ENCODE peak calls at places on chromosomes 13 and 19, in seven cellular contexts. One of them, this sample, is unnamed.

GRCh38 chr19:1161716-1162115 is 12.4 kb downstream of the SBNO2 start:
- DNase-seq in T-helper 2 cell: no peak
- DNase-seq in left kidney: peak; percentile 86
- DNase-seq in fibroblast of pulmonary artery: peak; percentile 28
- DNase-seq in activated naive CD4-positive, alpha-beta T cell treated with anti-CD3 and anti-CD28 coated beads for 36 hours: no peak
- DNase-seq in NAMALWA: no peak
- DNase-seq in activated naive CD8-positive, alpha-beta T cell treated with anti-CD3 and anti-CD28 coated beads for 36 hours: no peak
- DNase-seq in this sample: no peak

GRCh38 chr13:75803982-75804381 is 167.9 kb downstream of the LMO7 start:
- DNase-seq in T-helper 2 cell: no peak
- DNase-seq in left kidney: no peak
- DNase-seq in fibroblast of pulmonary artery: no peak
- DNase-seq in activated naive CD4-positive, alpha-beta T cell treated with anti-CD3 and anti-CD28 coated beads for 36 hours: no peak
- DNase-seq in NAMALWA: no peak
- DNase-seq in activated naive CD8-positive, alpha-beta T cell treated with anti-CD3 and anti-CD28 coated beads for 36 hours: no peak
- DNase-seq in this sample: no peak

GRCh38 chr13:24995225-24995804 is 100.6 kb upstream of the PABPC3 start:
- DNase-seq in T-helper 2 cell: no peak
- DNase-seq in left kidney: peak; percentile 89
- DNase-seq in fibroblast of pulmonary artery: peak; percentile 90
- DNase-seq in activated naive CD4-positive, alpha-beta T cell treated with anti-CD3 and anti-CD28 coated beads for 36 hours: peak; percentile 81
- DNase-seq in NAMALWA: peak; percentile 89
- DNase-seq in activated naive CD8-positive, alpha-beta T cell treated with anti-CD3 and anti-CD28 coated beads for 36 hours: peak; percentile 47
- DNase-seq in this sample: peak; percentile 19

GRCh38 chr13:64930636-64931035 is 2299.5 kb downstream of the PCDH9 start:
- DNase-seq in T-helper 2 cell: no peak
- DNase-seq in left kidney: no peak
- DNase-seq in fibroblast of pulmonary artery: no peak
- DNase-seq in activated naive CD4-positive, alpha-beta T cell treated with anti-CD3 and anti-CD28 coated beads for 36 hours: no peak
- DNase-seq in NAMALWA: no peak
- DNase-seq in activated naive CD8-positive, alpha-beta T cell treated with anti-CD3 and anti-CD28 coated beads for 36 hours: no peak
- DNase-seq in this sample: no peak

GRCh38 chr13:36700170-36700569 is 26.4 kb downstream of the SERTM1 start:
- DNase-seq in T-helper 2 cell: no peak
- DNase-seq in left kidney: no peak
- DNase-seq in fibroblast of pulmonary artery: no peak
- DNase-seq in activated naive CD4-positive, alpha-beta T cell treated with anti-CD3 and anti-CD28 coated beads for 36 hours: no peak
- DNase-seq in NAMALWA: no peak
- DNase-seq in activated naive CD8-positive, alpha-beta T cell treated with anti-CD3 and anti-CD28 coated beads for 36 hours: no peak
- DNase-seq in this sample: no peak

GRCh38 chr19:12749938-12750521 is 1.6 kb upstream of the BEST2 start:
- DNase-seq in T-helper 2 cell: no peak
- DNase-seq in left kidney: no peak
- DNase-seq in fibroblast of pulmonary artery: peak; percentile 23
- DNase-seq in activated naive CD4-positive, alpha-beta T cell treated with anti-CD3 and anti-CD28 coated beads for 36 hours: no peak
- DNase-seq in NAMALWA: no peak
- DNase-seq in activated naive CD8-positive, alpha-beta T cell treated with anti-CD3 and anti-CD28 coated beads for 36 hours: no peak
- DNase-seq in this sample: no peak

GRCh38 chr19:30227071-30227621 is 145.0 kb upstream of the ZNF536 start:
- DNase-seq in T-helper 2 cell: no peak
- DNase-seq in left kidney: peak; percentile 44
- DNase-seq in fibroblast of pulmonary artery: peak; percentile 5
- DNase-seq in activated naive CD4-positive, alpha-beta T cell treated with anti-CD3 and anti-CD28 coated beads for 36 hours: no peak
- DNase-seq in NAMALWA: no peak
- DNase-seq in activated naive CD8-positive, alpha-beta T cell treated with anti-CD3 and anti-CD28 coated beads for 36 hours: no peak
- DNase-seq in this sample: no peak

GRCh38 chr19:56245062-56245740 is 27.3 kb upstream of the EDDM13 start:
- DNase-seq in T-helper 2 cell: no peak
- DNase-seq in left kidney: no peak
- DNase-seq in fibroblast of pulmonary artery: no peak
- DNase-seq in activated naive CD4-positive, alpha-beta T cell treated with anti-CD3 and anti-CD28 coated beads for 36 hours: no peak
- DNase-seq in NAMALWA: no peak
- DNase-seq in activated naive CD8-positive, alpha-beta T cell treated with anti-CD3 and anti-CD28 coated beads for 36 hours: no peak
- DNase-seq in this sample: no peak

GRCh38 chr19:13881692-13882418 is 4.9 kb downstream of the NANOS3 start:
- DNase-seq in T-helper 2 cell: no peak
- DNase-seq in left kidney: peak; percentile 73
- DNase-seq in fibroblast of pulmonary artery: no peak
- DNase-seq in activated naive CD4-positive, alpha-beta T cell treated with anti-CD3 and anti-CD28 coated beads for 36 hours: peak; percentile 64
- DNase-seq in NAMALWA: peak; percentile 41
- DNase-seq in activated naive CD8-positive, alpha-beta T cell treated with anti-CD3 and anti-CD28 coated beads for 36 hours: no peak
- DNase-seq in this sample: peak; percentile 36

GRCh38 chr13:23674795-23675640 is 104.8 kb downstream of the TNFRSF19 start:
- DNase-seq in T-helper 2 cell: no peak
- DNase-seq in left kidney: no peak
- DNase-seq in fibroblast of pulmonary artery: peak; percentile 83
- DNase-seq in activated naive CD4-positive, alpha-beta T cell treated with anti-CD3 and anti-CD28 coated beads for 36 hours: peak; percentile 19
- DNase-seq in NAMALWA: no peak
- DNase-seq in activated naive CD8-positive, alpha-beta T cell treated with anti-CD3 and anti-CD28 coated beads for 36 hours: no peak
- DNase-seq in this sample: no peak

GRCh38 chr19:58228584-58229254 is at the start of gene ZNF544:
- DNase-seq in T-helper 2 cell: no peak
- DNase-seq in left kidney: peak; percentile 94
- DNase-seq in fibroblast of pulmonary artery: peak; percentile 74
- DNase-seq in activated naive CD4-positive, alpha-beta T cell treated with anti-CD3 and anti-CD28 coated beads for 36 hours: peak; percentile 76
- DNase-seq in NAMALWA: peak; percentile 62
- DNase-seq in activated naive CD8-positive, alpha-beta T cell treated with anti-CD3 and anti-CD28 coated beads for 36 hours: peak; percentile 77
- DNase-seq in this sample: peak; percentile 36

GRCh38 chr13:43744630-43745029 is 42.1 kb downstream of the ENOX1 start:
- DNase-seq in T-helper 2 cell: no peak
- DNase-seq in left kidney: peak; percentile 75
- DNase-seq in fibroblast of pulmonary artery: peak; percentile 20
- DNase-seq in activated naive CD4-positive, alpha-beta T cell treated with anti-CD3 and anti-CD28 coated beads for 36 hours: no peak
- DNase-seq in NAMALWA: no peak
- DNase-seq in activated naive CD8-positive, alpha-beta T cell treated with anti-CD3 and anti-CD28 coated beads for 36 hours: no peak
- DNase-seq in this sample: no peak

GRCh38 chr13:19961484-19961883 is 3.0 kb downstream of the ZMYM2 start:
- DNase-seq in T-helper 2 cell: no peak
- DNase-seq in left kidney: no peak
- DNase-seq in fibroblast of pulmonary artery: peak; percentile 6
- DNase-seq in activated naive CD4-positive, alpha-beta T cell treated with anti-CD3 and anti-CD28 coated beads for 36 hours: no peak
- DNase-seq in NAMALWA: no peak
- DNase-seq in activated naive CD8-positive, alpha-beta T cell treated with anti-CD3 and anti-CD28 coated beads for 36 hours: no peak
- DNase-seq in this sample: no peak

GRCh38 chr13:90696656-90697055 is 650.8 kb upstream of the MIR17HG start:
- DNase-seq in T-helper 2 cell: no peak
- DNase-seq in left kidney: no peak
- DNase-seq in fibroblast of pulmonary artery: no peak
- DNase-seq in activated naive CD4-positive, alpha-beta T cell treated with anti-CD3 and anti-CD28 coated beads for 36 hours: no peak
- DNase-seq in NAMALWA: no peak
- DNase-seq in activated naive CD8-positive, alpha-beta T cell treated with anti-CD3 and anti-CD28 coated beads for 36 hours: no peak
- DNase-seq in this sample: no peak

GRCh38 chr13:43200736-43201135 is 177.3 kb downstream of the DNAJC15 start:
- DNase-seq in T-helper 2 cell: no peak
- DNase-seq in left kidney: peak; percentile 18
- DNase-seq in fibroblast of pulmonary artery: no peak
- DNase-seq in activated naive CD4-positive, alpha-beta T cell treated with anti-CD3 and anti-CD28 coated beads for 36 hours: no peak
- DNase-seq in NAMALWA: no peak
- DNase-seq in activated naive CD8-positive, alpha-beta T cell treated with anti-CD3 and anti-CD28 coated beads for 36 hours: no peak
- DNase-seq in this sample: no peak

GRCh38 chr19:18300930-18301717 is 19.7 kb upstream of the JUND start:
- DNase-seq in T-helper 2 cell: no peak
- DNase-seq in left kidney: no peak
- DNase-seq in fibroblast of pulmonary artery: peak; percentile 55
- DNase-seq in activated naive CD4-positive, alpha-beta T cell treated with anti-CD3 and anti-CD28 coated beads for 36 hours: no peak
- DNase-seq in NAMALWA: no peak
- DNase-seq in activated naive CD8-positive, alpha-beta T cell treated with anti-CD3 and anti-CD28 coated beads for 36 hours: no peak
- DNase-seq in this sample: no peak

GRCh38 chr19:19224852-19225494 is 13.2 kb downstream of the NCAN start:
- DNase-seq in T-helper 2 cell: peak; percentile 55
- DNase-seq in left kidney: peak; percentile 85
- DNase-seq in fibroblast of pulmonary artery: peak; percentile 61
- DNase-seq in activated naive CD4-positive, alpha-beta T cell treated with anti-CD3 and anti-CD28 coated beads for 36 hours: peak; percentile 81
- DNase-seq in NAMALWA: peak; percentile 59
- DNase-seq in activated naive CD8-positive, alpha-beta T cell treated with anti-CD3 and anti-CD28 coated beads for 36 hours: peak; percentile 83
- DNase-seq in this sample: peak; percentile 69

GRCh38 chr13:50731400-50731799 is 112.1 kb downstream of the DLEU7 start:
- DNase-seq in T-helper 2 cell: no peak
- DNase-seq in left kidney: no peak
- DNase-seq in fibroblast of pulmonary artery: peak; percentile 90
- DNase-seq in activated naive CD4-positive, alpha-beta T cell treated with anti-CD3 and anti-CD28 coated beads for 36 hours: no peak
- DNase-seq in NAMALWA: no peak
- DNase-seq in activated naive CD8-positive, alpha-beta T cell treated with anti-CD3 and anti-CD28 coated beads for 36 hours: no peak
- DNase-seq in this sample: no peak

GRCh38 chr19:1585243-1585580 is 7.5 kb downstream of the MBD3 start:
- DNase-seq in T-helper 2 cell: no peak
- DNase-seq in left kidney: no peak
- DNase-seq in fibroblast of pulmonary artery: no peak
- DNase-seq in activated naive CD4-positive, alpha-beta T cell treated with anti-CD3 and anti-CD28 coated beads for 36 hours: no peak
- DNase-seq in NAMALWA: no peak
- DNase-seq in activated naive CD8-positive, alpha-beta T cell treated with anti-CD3 and anti-CD28 coated beads for 36 hours: no peak
- DNase-seq in this sample: no peak

GRCh38 chr13:29852464-29853054 is 2.1 kb upstream of the UBL3 start:
- DNase-seq in T-helper 2 cell: no peak
- DNase-seq in left kidney: no peak
- DNase-seq in fibroblast of pulmonary artery: no peak
- DNase-seq in activated naive CD4-positive, alpha-beta T cell treated with anti-CD3 and anti-CD28 coated beads for 36 hours: no peak
- DNase-seq in NAMALWA: no peak
- DNase-seq in activated naive CD8-positive, alpha-beta T cell treated with anti-CD3 and anti-CD28 coated beads for 36 hours: no peak
- DNase-seq in this sample: no peak

GRCh38 chr13:31150315-31150985 is 11.3 kb downstream of the HSPH1 start:
- DNase-seq in T-helper 2 cell: no peak
- DNase-seq in left kidney: no peak
- DNase-seq in fibroblast of pulmonary artery: no peak
- DNase-seq in activated naive CD4-positive, alpha-beta T cell treated with anti-CD3 and anti-CD28 coated beads for 36 hours: no peak
- DNase-seq in NAMALWA: no peak
- DNase-seq in activated naive CD8-positive, alpha-beta T cell treated with anti-CD3 and anti-CD28 coated beads for 36 hours: no peak
- DNase-seq in this sample: no peak

GRCh38 chr13:53242015-53242414 is 213.4 kb downstream of the OLFM4 start:
- DNase-seq in T-helper 2 cell: no peak
- DNase-seq in left kidney: peak; percentile 66
- DNase-seq in fibroblast of pulmonary artery: no peak
- DNase-seq in activated naive CD4-positive, alpha-beta T cell treated with anti-CD3 and anti-CD28 coated beads for 36 hours: no peak
- DNase-seq in NAMALWA: no peak
- DNase-seq in activated naive CD8-positive, alpha-beta T cell treated with anti-CD3 and anti-CD28 coated beads for 36 hours: no peak
- DNase-seq in this sample: no peak

GRCh38 chr13:110106726-110107125 is 200.2 kb downstream of the COL4A1 start:
- DNase-seq in T-helper 2 cell: no peak
- DNase-seq in left kidney: peak; percentile 33
- DNase-seq in fibroblast of pulmonary artery: peak; percentile 55
- DNase-seq in activated naive CD4-positive, alpha-beta T cell treated with anti-CD3 and anti-CD28 coated beads for 36 hours: no peak
- DNase-seq in NAMALWA: no peak
- DNase-seq in activated naive CD8-positive, alpha-beta T cell treated with anti-CD3 and anti-CD28 coated beads for 36 hours: no peak
- DNase-seq in this sample: no peak

GRCh38 chr19:41541990-41542584 is 33.9 kb upstream of the CEACAM21 start:
- DNase-seq in T-helper 2 cell: peak; percentile 47
- DNase-seq in left kidney: peak; percentile 59
- DNase-seq in fibroblast of pulmonary artery: peak; percentile 49
- DNase-seq in activated naive CD4-positive, alpha-beta T cell treated with anti-CD3 and anti-CD28 coated beads for 36 hours: peak; percentile 93
- DNase-seq in NAMALWA: peak; percentile 86
- DNase-seq in activated naive CD8-positive, alpha-beta T cell treated with anti-CD3 and anti-CD28 coated beads for 36 hours: peak; percentile 70
- DNase-seq in this sample: peak; percentile 69

GRCh38 chr13:73273737-73274136 is 214.9 kb downstream of the KLF5 start:
- DNase-seq in T-helper 2 cell: no peak
- DNase-seq in left kidney: peak; percentile 35
- DNase-seq in fibroblast of pulmonary artery: peak; percentile 71
- DNase-seq in activated naive CD4-positive, alpha-beta T cell treated with anti-CD3 and anti-CD28 coated beads for 36 hours: no peak
- DNase-seq in NAMALWA: no peak
- DNase-seq in activated naive CD8-positive, alpha-beta T cell treated with anti-CD3 and anti-CD28 coated beads for 36 hours: no peak
- DNase-seq in this sample: no peak

GRCh38 chr13:33328691-33329090 is 43.1 kb upstream of the STARD13 start:
- DNase-seq in T-helper 2 cell: no peak
- DNase-seq in left kidney: peak; percentile 42
- DNase-seq in fibroblast of pulmonary artery: peak; percentile 24
- DNase-seq in activated naive CD4-positive, alpha-beta T cell treated with anti-CD3 and anti-CD28 coated beads for 36 hours: no peak
- DNase-seq in NAMALWA: no peak
- DNase-seq in activated naive CD8-positive, alpha-beta T cell treated with anti-CD3 and anti-CD28 coated beads for 36 hours: no peak
- DNase-seq in this sample: no peak

GRCh38 chr13:113298001-113298945 is 1.2 kb downstream of the LAMP1 start:
- DNase-seq in T-helper 2 cell: no peak
- DNase-seq in left kidney: peak; percentile 72
- DNase-seq in fibroblast of pulmonary artery: no peak
- DNase-seq in activated naive CD4-positive, alpha-beta T cell treated with anti-CD3 and anti-CD28 coated beads for 36 hours: no peak
- DNase-seq in NAMALWA: peak; percentile 24
- DNase-seq in activated naive CD8-positive, alpha-beta T cell treated with anti-CD3 and anti-CD28 coated beads for 36 hours: no peak
- DNase-seq in this sample: no peak

GRCh38 chr19:48565090-48565489 is 13.1 kb downstream of the SULT2B1 start:
- DNase-seq in T-helper 2 cell: no peak
- DNase-seq in left kidney: no peak
- DNase-seq in fibroblast of pulmonary artery: peak; percentile 26
- DNase-seq in activated naive CD4-positive, alpha-beta T cell treated with anti-CD3 and anti-CD28 coated beads for 36 hours: no peak
- DNase-seq in NAMALWA: no peak
- DNase-seq in activated naive CD8-positive, alpha-beta T cell treated with anti-CD3 and anti-CD28 coated beads for 36 hours: no peak
- DNase-seq in this sample: no peak

This sample was measured in activated effector memory CD4-positive, alpha-beta T cell treated with Interleukin-2 at 50 U/mL for 16 hours.